ENCODE peak calls at places on chromosomes 5 and 9, in eight cellular contexts. P is stimulated activated CD4-positive, alpha-beta T cell treated with anti-CD3 and anti-CD28 coated beads, Interleukin-2, amount 100 ng/mL, for 24 hours; L is LNCaP clone FGC; G is GM23338; S is A172; H is kidney epithelial cell; C is NCI-H82; Y is activated naive CD4-positive, alpha-beta T cell treated with anti-CD3 and anti-CD28 coated beads, Interleukin-2, amount 10 ng/mL, durations not matched to agents 7 days and 5 days. J is an unnamed sample.

GRCh38 chr9:102631559-102631958 is 363.6 kb upstream of the CYLC2 start:
- DNase-seq in P (no peak), L (no peak), G (peak), S (peak), H (no peak), C (peak), Y (no peak), J (peak)

GRCh38 chr9:1941989-1942388 is 73.2 kb upstream of the SMARCA2 start:
- DNase-seq in P (no peak), L (no peak), G (peak), S (no peak), H (no peak), C (no peak), Y (no peak), J (peak)

GRCh38 chr5:135072357-135073247 is 38.6 kb upstream of the PITX1 start:
- DNase-seq in P (no peak), L (no peak), G (peak), S (no peak), H (no peak), C (no peak), Y (no peak), J (no peak)

GRCh38 chr5:153753645-153754432 is 263.4 kb downstream of the GRIA1 start:
- DNase-seq in P (no peak), L (no peak), G (peak), S (peak), H (no peak), C (no peak), Y (no peak), J (no peak)

GRCh38 chr9:112360047-112360804 is 19.7 kb upstream of the HSDL2 start:
- DNase-seq in P (no peak), L (no peak), G (no peak), S (peak), H (no peak), C (no peak), Y (no peak), J (no peak)

GRCh38 chr9:5459289-5459829 is 9.0 kb downstream of the CD274 start:
- DNase-seq in P (peak), L (no peak), G (peak), S (no peak), H (peak), C (no peak), Y (no peak), J (no peak)

GRCh38 chr5:101995585-101995984 is 300.5 kb downstream of the SLCO4C1 start:
- DNase-seq in P (no peak), L (peak), G (peak), S (no peak), H (no peak), C (no peak), Y (no peak), J (no peak)

GRCh38 chr5:6788956-6789649 is 75.9 kb downstream of the TENT4A start:
- DNase-seq in P (no peak), L (no peak), G (no peak), S (no peak), H (no peak), C (no peak), Y (no peak), J (no peak)

GRCh38 chr9:13427587-13427986 is 148.1 kb upstream of the MPDZ start:
- DNase-seq in P (no peak), L (peak), G (peak), S (peak), H (no peak), C (peak), Y (no peak), J (peak)

GRCh38 chr9:76610009-76610352 is 151.0 kb downstream of the GCNT1 start:
- DNase-seq in P (no peak), L (no peak), G (no peak), S (no peak), H (no peak), C (no peak), Y (no peak), J (no peak)

GRCh38 chr9:4741365-4742031 is 496 bp upstream of the AK3 start:
- DNase-seq in P (peak), L (no peak), G (peak), S (no peak), H (no peak), C (peak), Y (no peak), J (no peak)